ENCODE peak calls at places on chromosomes 2 and 18, in ten cellular contexts. J is fibroblast of lung, D is prostate gland, Y is tibial artery, C is psoas muscle, E is AG09309, W is heart left ventricle, M is HCT116, X is neural crest cell, K is BJ. O is an unnamed sample.

GRCh38 chr2:96806468-96807126 is 9.5 kb upstream of the CNNM3 start:
- DNase-seq in J (no peak), D (no peak), Y (no peak), C (no peak), E (no peak), W (no peak), M (no peak), X (no peak), K (no peak), O (no peak)

GRCh38 chr2:61460168-61460567 is 10.7 kb downstream of the USP34 start:
- DNase-seq in J (peak; percentile 81), D (no peak), Y (no peak), C (no peak), E (peak; percentile 58), W (no peak), M (no peak), X (no peak), K (peak; percentile 32), O (no peak)

GRCh38 chr2:121123268-121123667 is 161.7 kb downstream of the TFCP2L1 start:
- DNase-seq in J (no peak), D (no peak), Y (peak; percentile 47), C (no peak), E (no peak), W (no peak), M (no peak), X (no peak), K (no peak), O (no peak)

GRCh38 chr2:158395166-158395565 is 61.4 kb downstream of the CCDC148 start:
- DNase-seq in J (no peak), D (no peak), Y (no peak), C (no peak), E (no peak), W (no peak), M (no peak), X (no peak), K (no peak), O (no peak)

GRCh38 chr2:232888839-232889529 is 18.9 kb downstream of the SNORC start:
- DNase-seq in J (no peak), D (no peak), Y (peak; percentile 28), C (peak; percentile 36), E (no peak), W (no peak), M (no peak), X (no peak), K (no peak), O (peak; percentile 58)

GRCh38 chr2:105789745-105790466 is 45.2 kb downstream of the NCK2 start:
- DNase-seq in J (peak; percentile 67), D (no peak), Y (peak; percentile 82), C (peak; percentile 75), E (no peak), W (peak; percentile 66), M (no peak), X (no peak), K (peak; percentile 37), O (peak; percentile 49)

GRCh38 chr2:179562330-179562885 is 297.8 kb upstream of the SESTD1 start:
- DNase-seq in J (no peak), D (no peak), Y (no peak), C (no peak), E (no peak), W (no peak), M (no peak), X (no peak), K (no peak), O (no peak)

GRCh38 chr18:48729421-48729820 is 190.6 kb downstream of the CTIF start:
- DNase-seq in J (no peak), D (no peak), Y (no peak), C (no peak), E (no peak), W (no peak), M (no peak), X (no peak), K (no peak), O (no peak)

GRCh38 chr2:64337314-64337713 is 116.6 kb upstream of the LGALSL start:
- DNase-seq in J (no peak), D (no peak), Y (no peak), C (no peak), E (no peak), W (no peak), M (no peak), X (no peak), K (no peak), O (no peak)

GRCh38 chr2:20839052-20839451 is 16.2 kb upstream of the LDAH start:
- DNase-seq in J (no peak), D (no peak), Y (no peak), C (no peak), E (no peak), W (no peak), M (no peak), X (no peak), K (no peak), O (no peak)

GRCh38 chr2:12168354-12169059 is 422.1 kb downstream of the LPIN1 start:
- DNase-seq in J (no peak), D (no peak), Y (no peak), C (no peak), E (no peak), W (no peak), M (no peak), X (no peak), K (no peak), O (no peak)

GRCh38 chr2:217451634-217452033 is 551.2 kb downstream of the TNS1 start:
- DNase-seq in J (peak; percentile 68), D (no peak), Y (no peak), C (no peak), E (no peak), W (no peak), M (no peak), X (no peak), K (no peak), O (no peak)

GRCh38 chr18:2948038-2948437 is 64.9 kb downstream of the LPIN2 start:
- DNase-seq in J (peak; percentile 72), D (peak; percentile 57), Y (no peak), C (no peak), E (no peak), W (peak; percentile 61), M (peak; percentile 7), X (no peak), K (no peak), O (no peak)

GRCh38 chr2:199278099-199278498 is 179.6 kb downstream of the SATB2 start:
- DNase-seq in J (no peak), D (no peak), Y (no peak), C (no peak), E (no peak), W (no peak), M (no peak), X (no peak), K (no peak), O (no peak)

GRCh38 chr2:46858697-46859080 is 56.9 kb downstream of the MCFD2 start:
- DNase-seq in J (peak; percentile 92), D (no peak), Y (no peak), C (no peak), E (peak; percentile 99), W (no peak), M (no peak), X (no peak), K (peak; percentile 99), O (no peak)

GRCh38 chr2:196481323-196481695 is 158.2 kb upstream of the CCDC150 start:
- DNase-seq in J (no peak), D (no peak), Y (no peak), C (no peak), E (peak; percentile 91), W (no peak), M (no peak), X (no peak), K (peak; percentile 75), O (no peak)

GRCh38 chr2:222052934-222053367 is 245.8 kb downstream of the PAX3 start:
- DNase-seq in J (no peak), D (no peak), Y (no peak), C (no peak), E (no peak), W (no peak), M (peak; percentile 22), X (no peak), K (no peak), O (no peak)
- TF ChIP-seq CTCF in J (peak; percentile 16), D (no peak), Y (no peak), C (peak; percentile 13), E (no peak), W (no peak), M (no peak), X (peak; percentile 48), K (no peak), O (peak; percentile 66)

DNA sequence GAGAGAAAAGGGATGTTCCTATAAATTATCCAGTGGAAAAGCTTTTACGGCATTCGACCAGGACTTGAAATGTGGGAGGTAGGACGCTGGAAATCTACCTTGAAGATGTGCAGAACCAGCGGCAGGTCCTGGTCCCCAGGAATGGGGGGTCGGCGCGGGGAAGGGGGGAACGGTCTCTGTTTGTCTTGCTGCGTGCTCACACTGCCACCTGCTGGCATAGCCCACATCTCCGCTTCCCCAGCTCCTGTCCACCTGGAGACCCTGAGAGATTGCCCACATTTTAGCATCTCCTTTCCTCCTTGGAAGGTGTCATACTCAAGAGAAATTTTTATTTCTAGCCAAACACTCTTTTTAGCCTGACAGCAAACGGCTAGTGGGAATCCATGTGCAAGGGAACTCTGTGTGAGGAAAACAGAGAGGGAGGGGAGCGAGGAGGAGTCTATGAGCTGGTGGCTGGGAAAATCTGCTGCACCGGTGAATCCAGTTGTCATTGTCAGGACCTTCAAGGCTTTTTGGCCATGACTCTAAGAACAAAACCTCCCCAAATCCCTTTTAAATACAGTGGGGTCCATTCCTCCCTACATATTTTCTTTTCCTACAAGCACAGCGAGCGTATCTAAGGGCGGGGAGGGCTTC is 348.9 kb upstream of the PKDCC start:
- DNase-seq in J (peak; percentile 17), D (peak; percentile 16), Y (peak; percentile 68), C (peak; percentile 55), E (no peak), W (peak; percentile 44), M (no peak), X (peak; percentile 48), K (no peak), O (no peak)
- TF ChIP-seq CTCF in J (peak; percentile 77), D (peak; percentile 67), Y (peak; percentile 94), C (peak; percentile 53), E (peak; percentile 85), W (peak; percentile 92), M (no peak), X (peak; percentile 85), K (peak; percentile 77), O (peak; percentile 90)

DNA sequence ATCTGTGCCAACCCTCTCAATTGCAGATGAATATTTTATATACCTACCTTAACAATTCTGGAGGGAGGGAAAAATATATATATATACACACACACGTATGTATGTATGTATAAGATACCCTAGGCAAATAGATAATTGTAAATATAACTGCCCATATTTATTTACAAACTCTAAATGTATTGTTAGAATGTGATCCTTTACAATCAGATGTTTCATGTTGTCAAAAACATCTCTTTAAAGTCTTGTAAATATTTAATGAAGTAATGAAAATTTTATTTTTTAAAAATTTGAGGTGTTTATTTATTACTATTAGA is 11.6 kb downstream of the ANKRD12 start:
- DNase-seq in J (no peak), D (no peak), Y (no peak), C (no peak), E (no peak), W (no peak), M (no peak), X (no peak), K (no peak), O (no peak)
- TF ChIP-seq CTCF in J (no peak), D (no peak), Y (peak; percentile 14), C (no peak), E (no peak), W (no peak), M (no peak), X (peak; percentile 28), K (no peak), O (peak; percentile 22)

DNA sequence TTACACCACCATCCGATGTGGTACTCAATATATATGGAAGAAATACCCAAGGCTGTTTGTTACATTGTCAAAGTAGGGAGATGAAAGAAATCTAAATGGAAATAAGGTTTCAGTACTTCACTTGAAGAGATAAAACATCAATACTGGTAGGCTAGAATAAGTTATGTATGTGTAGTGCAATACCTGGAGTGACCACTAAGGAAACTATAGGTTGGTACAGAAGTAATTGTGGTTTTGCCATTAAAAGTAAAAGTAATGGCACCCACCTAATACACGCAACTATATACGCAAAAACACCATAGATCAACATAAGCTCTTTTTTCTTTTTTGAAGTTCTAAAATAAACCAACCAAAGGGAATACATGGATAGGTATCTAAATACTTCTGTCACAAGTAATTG is 143.2 kb upstream of the KYNU start:
- DNase-seq in J (no peak), D (no peak), Y (no peak), C (no peak), E (no peak), W (no peak), M (no peak), X (no peak), K (no peak), O (no peak)
- TF ChIP-seq CTCF in J (no peak), D (no peak), Y (no peak), C (peak; percentile 7), E (no peak), W (no peak), M (no peak), X (peak; percentile 39), K (no peak), O (peak; percentile 51)

O was measured in type B pancreatic cell.